ENCODE peak calls at places on chromosomes 5 and 9, in nine cellular contexts. E is choroid plexus epithelial cell; M is psoas muscle; U is CD8-positive, alpha-beta T cell; N is BJ; G is keratinocyte; X is A549; O is transverse colon; A is fibroblast of villous mesenchyme. T is an unnamed sample.

GRCh38 chr5:55062039-55062779 is 38.2 kb downstream of the GZMK start:
- DNase-seq in M (no peak), E (no peak), A (no peak), X (no peak), G (no peak), O (peak; percentile 30), U (peak; percentile 32), N (no peak), T (no peak)

GRCh38 chr5:102921341-102922047 is 166.4 kb downstream of the PAM start:
- DNase-seq in E (no peak), O (no peak), A (no peak), X (no peak), M (no peak), G (no peak), N (no peak), U (no peak), T (no peak)

GRCh38 chr5:38923661-38924451 is 78.0 kb downstream of the OSMR start:
- DNase-seq in U (no peak), G (no peak), E (peak; percentile 72), N (no peak), X (no peak), O (no peak), A (peak; percentile 93), M (no peak), T (no peak)

GRCh38 chr5:54186912-54187445 is 123.4 kb downstream of the ARL15 start:
- DNase-seq in N (no peak), X (no peak), G (no peak), U (no peak), A (no peak), E (no peak), O (no peak), M (no peak), T (no peak)

GRCh38 chr5:111853748-111854147 is 96.8 kb upstream of the NREP start:
- DNase-seq in G (no peak), A (peak; percentile 52), X (no peak), N (no peak), E (peak; percentile 44), O (no peak), U (no peak), M (no peak), T (no peak)

GRCh38 chr5:75668988-75669760 is 48.1 kb downstream of the POC5 start:
- DNase-seq in M (no peak), E (peak; percentile 44), X (peak; percentile 40), U (peak; percentile 34), G (no peak), A (no peak), O (peak; percentile 65), N (no peak), T (peak; percentile 51)

GRCh38 chr5:171309526-171310333 is 682 bp downstream of the TLX3 start:
- DNase-seq in X (no peak), M (peak; percentile 61), O (peak; percentile 14), E (no peak), N (no peak), U (no peak), A (no peak), G (no peak), T (no peak)

GRCh38 chr5:1910081-1910760 is 27.5 kb upstream of the IRX4 start:
- DNase-seq in N (no peak), U (no peak), E (no peak), M (no peak), G (no peak), O (peak; percentile 2), X (no peak), A (no peak), T (no peak)

GRCh38 chr9:110802416-110803035 is 133.9 kb downstream of the MUSK start:
- DNase-seq in N (no peak), A (peak; percentile 43), E (peak; percentile 82), X (no peak), M (no peak), G (no peak), O (no peak), U (no peak), T (no peak)

GRCh38 chr5:42636425-42636824 is 120.2 kb upstream of the CCDC152 start:
- DNase-seq in E (peak; percentile 40), X (no peak), U (no peak), O (no peak), A (no peak), G (no peak), M (no peak), N (no peak), T (peak; percentile 51)

GRCh38 chr9:112771359-112772214 is 21.0 kb downstream of the SNX30 start:
- DNase-seq in A (no peak), N (no peak), M (no peak), U (no peak), X (no peak), G (no peak), E (no peak), O (no peak), T (no peak)

GRCh38 chr9:133406480-133407307 is 11.1 kb downstream of the REXO4 start:
- DNase-seq in A (peak; percentile 72), N (no peak), U (peak; percentile 68), G (no peak), O (peak; percentile 82), X (peak; percentile 77), M (peak; percentile 85), E (peak; percentile 85), T (peak; percentile 60)

GRCh38 chr5:123116757-123117156 is 27.7 kb downstream of the PRDM6 start:
- DNase-seq in O (no peak), U (no peak), G (no peak), A (no peak), M (no peak), N (no peak), E (no peak), X (no peak), T (no peak)

GRCh38 chr5:151719228-151719861 is 32.6 kb upstream of the SPARC start:
- DNase-seq in G (no peak), O (peak; percentile 44), A (peak; percentile 70), N (no peak), U (no peak), M (peak; percentile 61), X (no peak), E (peak; percentile 70), T (peak; percentile 82)

GRCh38 chr9:91004992-91005391 is 203.4 kb downstream of the SYK start:
- DNase-seq in A (no peak), O (no peak), M (no peak), E (no peak), U (no peak), N (no peak), X (no peak), G (no peak), T (no peak)
- TF ChIP-seq CTCF in A (no peak), O (no peak), M (no peak), E (no peak), U (no peak), N (no peak), X (no peak), G (no peak), T (no peak)

GRCh38 chr5:52943285-52943684 is 45.9 kb upstream of the ITGA2 start:
- DNase-seq in X (no peak), O (no peak), E (no peak), G (no peak), N (no peak), M (no peak), A (no peak), U (no peak), T (no peak)
- TF ChIP-seq CTCF in X (no peak), O (no peak), E (peak; percentile 37), G (peak; percentile 46), N (no peak), M (no peak), A (peak; percentile 28), U (no peak), T (peak; percentile 10)

DNA sequence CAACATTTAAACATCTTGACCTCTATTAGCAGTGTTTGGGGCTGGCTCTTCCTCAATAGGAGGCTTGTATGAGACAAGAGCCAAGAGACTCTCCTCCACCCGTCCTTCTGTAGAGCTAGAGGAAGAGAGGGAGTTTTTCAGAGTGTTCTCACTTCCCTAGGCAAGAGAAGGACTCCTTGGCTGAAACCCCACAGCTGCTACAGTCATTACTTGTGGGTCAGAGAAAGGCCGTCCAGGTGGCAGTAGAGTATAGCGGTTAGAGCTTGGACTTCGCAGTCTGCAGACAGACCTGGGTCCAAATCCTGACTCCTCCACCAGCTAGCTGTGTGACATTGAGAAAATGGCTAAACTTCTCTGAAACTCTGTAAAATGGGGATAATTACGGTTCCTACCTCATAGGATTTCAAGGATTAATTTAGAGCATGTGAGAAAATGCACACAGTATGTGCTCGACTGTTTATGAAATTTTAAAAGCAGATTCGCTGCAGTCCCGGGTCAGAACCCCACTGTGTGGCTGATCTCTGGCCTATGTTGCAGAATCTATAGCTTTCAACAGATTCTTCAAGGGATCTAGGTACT is 80.8 kb upstream of the ARAP3 start:
- DNase-seq in U (no peak), N (no peak), E (no peak), G (no peak), A (no peak), O (no peak), X (no peak), M (no peak), T (peak; percentile 20)
- TF ChIP-seq CTCF in U (no peak), N (no peak), E (no peak), G (no peak), A (no peak), O (no peak), X (no peak), M (no peak), T (no peak)

GRCh38 chr9:87107072-87107471 is 159.8 kb upstream of the GAS1 start:
- DNase-seq in E (peak; percentile 52), O (no peak), X (no peak), U (no peak), A (no peak), N (no peak), M (no peak), G (peak; percentile 88), T (peak; percentile 62)
- TF ChIP-seq CTCF in E (peak; percentile 49), O (no peak), X (no peak), U (no peak), A (peak; percentile 16), N (peak; percentile 17), M (peak; percentile 29), G (peak; percentile 31), T (no peak)

T was measured in MCF 10A.